ENCODE peak calls at places on chromosomes 3 and 15, in four cellular contexts. One of them, this sample, is unnamed.
A peak's percentile ranks its signal among the peaks of the same experiment; 100 is the strongest.

GRCh38 chr3:31077021-31077601 is 182.7 kb upstream of the GADL1 start:
- DNase-seq in naive B cell: no peak
- DNase-seq in WERI-Rb-1: no peak
- DNase-seq in tibial artery: no peak
- DNase-seq in this sample: no peak

GRCh38 chr3:30201715-30202114 is 404.7 kb upstream of the TGFBR2 start:
- DNase-seq in tibial artery: no peak
- DNase-seq in WERI-Rb-1: no peak
- DNase-seq in naive B cell: no peak
- DNase-seq in this sample: no peak

GRCh38 chr3:131109156-131109555 is 82.5 kb downstream of the NEK11 start:
- DNase-seq in naive B cell: no peak
- DNase-seq in WERI-Rb-1: no peak
- DNase-seq in tibial artery: no peak
- DNase-seq in this sample: no peak

GRCh38 chr15:26098801-26099200 is 235.7 kb upstream of the ATP10A start:
- DNase-seq in naive B cell: no peak
- DNase-seq in tibial artery: no peak
- DNase-seq in WERI-Rb-1: no peak
- DNase-seq in this sample: no peak

GRCh38 chr15:44554934-44555723 is 18.2 kb downstream of the EIF3J start:
- DNase-seq in naive B cell: no peak
- DNase-seq in WERI-Rb-1: no peak
- DNase-seq in tibial artery: no peak
- DNase-seq in this sample: peak; percentile 79

GRCh38 chr3:192188218-192188835 is 539.0 kb downstream of the FGF12 start:
- DNase-seq in WERI-Rb-1: peak; percentile 60
- DNase-seq in tibial artery: no peak
- DNase-seq in naive B cell: no peak
- DNase-seq in this sample: peak; percentile 50

GRCh38 chr15:73924258-73924921 is 1.9 kb upstream of the LOXL1 start:
- DNase-seq in tibial artery: peak; percentile 87
- DNase-seq in naive B cell: no peak
- DNase-seq in WERI-Rb-1: peak; percentile 91
- DNase-seq in this sample: peak; percentile 81

GRCh38 chr15:95018888-95019545 is 787.7 kb downstream of the MCTP2 start:
- DNase-seq in WERI-Rb-1: no peak
- DNase-seq in tibial artery: no peak
- DNase-seq in naive B cell: no peak
- DNase-seq in this sample: no peak

GRCh38 chr3:125129512-125129962 is 73.7 kb upstream of the HEG1 start:
- DNase-seq in WERI-Rb-1: peak; percentile 86
- DNase-seq in naive B cell: no peak
- DNase-seq in tibial artery: peak; percentile 86
- DNase-seq in this sample: peak; percentile 24

GRCh38 chr3:98784666-98785600 is 21.8 kb downstream of the ST3GAL6 start:
- DNase-seq in naive B cell: no peak
- DNase-seq in WERI-Rb-1: no peak
- DNase-seq in tibial artery: no peak
- DNase-seq in this sample: no peak

GRCh38 chr15:47212222-47213010 is 504.9 kb upstream of the SEMA6D start:
- DNase-seq in tibial artery: no peak
- DNase-seq in WERI-Rb-1: no peak
- DNase-seq in naive B cell: no peak
- DNase-seq in this sample: no peak

GRCh38 chr3:183129243-183129642 is 29.9 kb upstream of the MCCC1 start:
- DNase-seq in naive B cell: no peak
- DNase-seq in WERI-Rb-1: no peak
- DNase-seq in tibial artery: no peak
- DNase-seq in this sample: no peak

GRCh38 chr3:47404955-47405790 is 24.4 kb downstream of the PTPN23 start:
- DNase-seq in WERI-Rb-1: no peak
- DNase-seq in tibial artery: no peak
- DNase-seq in naive B cell: no peak
- DNase-seq in this sample: no peak

GRCh38 chr15:99424978-99425665 is 140.7 kb upstream of the MEF2A start:
- DNase-seq in tibial artery: peak; percentile 81
- DNase-seq in naive B cell: no peak
- DNase-seq in WERI-Rb-1: no peak
- DNase-seq in this sample: peak; percentile 52

GRCh38 chr3:78390221-78390620 is 1350.3 kb downstream of the ROBO2 start:
- DNase-seq in naive B cell: no peak
- DNase-seq in tibial artery: no peak
- DNase-seq in WERI-Rb-1: no peak
- DNase-seq in this sample: no peak

GRCh38 chr3:165491487-165491886 is 295.3 kb upstream of the SLITRK3 start:
- DNase-seq in naive B cell: no peak
- DNase-seq in WERI-Rb-1: no peak
- DNase-seq in tibial artery: no peak
- DNase-seq in this sample: no peak

GRCh38 chr3:14480207-14481017 is 59.7 kb downstream of the GRIP2 start:
- DNase-seq in tibial artery: no peak
- DNase-seq in WERI-Rb-1: no peak
- DNase-seq in naive B cell: no peak
- DNase-seq in this sample: no peak

GRCh38 chr15:31298707-31299172 is 27.9 kb upstream of the KLF13 start:
- DNase-seq in naive B cell: no peak
- DNase-seq in tibial artery: peak; percentile 59
- DNase-seq in WERI-Rb-1: no peak
- DNase-seq in this sample: no peak

GRCh38 chr15:100918690-100919480 is at the start of gene LRRK1:
- DNase-seq in tibial artery: peak; percentile 71
- DNase-seq in naive B cell: peak; percentile 59
- DNase-seq in WERI-Rb-1: peak; percentile 26
- DNase-seq in this sample: no peak

GRCh38 chr15:100335335-100335999 is 6.3 kb downstream of the ADAMTS17 start:
- DNase-seq in WERI-Rb-1: no peak
- DNase-seq in naive B cell: no peak
- DNase-seq in tibial artery: no peak
- DNase-seq in this sample: peak; percentile 95

GRCh38 chr3:58899159-58899952 is 150.5 kb downstream of the CFAP20DC start:
- DNase-seq in tibial artery: peak; percentile 62
- DNase-seq in naive B cell: peak; percentile 17
- DNase-seq in WERI-Rb-1: peak; percentile 41
- DNase-seq in this sample: peak; percentile 37

GRCh38 chr15:66623801-66624453 is 58.1 kb upstream of the LCTL start:
- DNase-seq in naive B cell: no peak
- DNase-seq in WERI-Rb-1: no peak
- DNase-seq in tibial artery: no peak
- DNase-seq in this sample: no peak

GRCh38 chr3:19934098-19934566 is at the start of gene EFHB:
- DNase-seq in naive B cell: no peak
- DNase-seq in WERI-Rb-1: peak; percentile 16
- DNase-seq in tibial artery: no peak
- DNase-seq in this sample: peak; percentile 63

GRCh38 chr3:112984485-112984884 is 6.3 kb upstream of the GTPBP8 start:
- DNase-seq in WERI-Rb-1: no peak
- DNase-seq in tibial artery: no peak
- DNase-seq in naive B cell: no peak
- DNase-seq in this sample: no peak

GRCh38 chr3:62007036-62007435 is 366.3 kb downstream of the FEZF2 start:
- DNase-seq in tibial artery: no peak
- DNase-seq in WERI-Rb-1: no peak
- DNase-seq in naive B cell: no peak
- DNase-seq in this sample: no peak

GRCh38 chr3:149936812-149937230 is 33.9 kb downstream of the PFN2 start:
- DNase-seq in naive B cell: peak; percentile 12
- DNase-seq in tibial artery: no peak
- DNase-seq in WERI-Rb-1: peak; percentile 63
- DNase-seq in this sample: peak; percentile 72

GRCh38 chr3:66452247-66453040 is 48.4 kb downstream of the LRIG1 start:
- DNase-seq in tibial artery: peak; percentile 77
- DNase-seq in WERI-Rb-1: peak; percentile 51
- DNase-seq in naive B cell: no peak
- DNase-seq in this sample: peak; percentile 24

GRCh38 chr3:69085543-69086132 is 901 bp downstream of the ARL6IP5 start:
- DNase-seq in tibial artery: peak; percentile 71
- DNase-seq in WERI-Rb-1: peak; percentile 17
- DNase-seq in naive B cell: no peak
- DNase-seq in this sample: peak; percentile 2

GRCh38 chr3:68972358-68972979 is 40.1 kb upstream of the TAFA4 start:
- DNase-seq in naive B cell: peak; percentile 8
- DNase-seq in tibial artery: no peak
- DNase-seq in WERI-Rb-1: peak; percentile 82
- DNase-seq in this sample: peak; percentile 69